ENCODE peak calls at places on chromosomes 1 and 21, in eight cellular contexts. F is AG10803, L is fibroblast of the aortic adventitia, S is breast epithelium, T is heart left ventricle, E is fibroblast of pulmonary artery, X is body of pancreas, Z is brain microvascular endothelial cell. P is an unnamed sample.

GRCh38 chr1:58583496-58583895 is 6.4 kb upstream of the TACSTD2 start:
- DNase-seq in Z (no peak), T (no peak), X (no peak), S (no peak), L (no peak), F (no peak), E (no peak), P (no peak)

GRCh38 chr1:212683357-212683722 is 16.3 kb downstream of the BATF3 start:
- DNase-seq in S (no peak), F (no peak), E (no peak), T (peak), Z (no peak), L (no peak), X (no peak), P (no peak)

GRCh38 chr1:112337028-112337531 is 58.9 kb upstream of the CTTNBP2NL start:
- DNase-seq in X (peak), S (no peak), E (peak), T (peak), F (peak), L (peak), Z (peak), P (no peak)

GRCh38 chr1:220914283-220915116 is 35.3 kb downstream of the HLX start:
- DNase-seq in E (no peak), L (no peak), X (no peak), F (no peak), S (no peak), Z (no peak), T (no peak), P (no peak)

GRCh38 chr1:186046437-186047233 is 312.4 kb downstream of the HMCN1 start:
- DNase-seq in Z (no peak), E (no peak), L (no peak), T (no peak), X (no peak), S (no peak), F (no peak), P (no peak)

GRCh38 chr1:110300412-110300811 is 38.8 kb upstream of the RBM15 start:
- DNase-seq in Z (no peak), E (no peak), S (no peak), X (no peak), F (no peak), L (no peak), T (no peak), P (no peak)

GRCh38 chr1:21935393-21935804 is 1.7 kb downstream of the HSPG2 start:
- DNase-seq in L (peak), F (peak), S (no peak), Z (peak), X (no peak), E (no peak), T (no peak), P (no peak)

GRCh38 chr1:110538082-110538481 is 19.1 kb upstream of the KCNA10 start:
- DNase-seq in X (no peak), T (no peak), L (no peak), E (no peak), F (no peak), S (no peak), Z (no peak), P (no peak)

GRCh38 chr1:181122227-181122626 is 33.7 kb downstream of the IER5 start:
- DNase-seq in X (no peak), T (no peak), E (no peak), F (no peak), S (no peak), Z (no peak), L (no peak), P (no peak)

GRCh38 chr1:9715536-9716226 is 64.2 kb downstream of the PIK3CD start:
- DNase-seq in L (no peak), F (no peak), S (no peak), T (no peak), X (no peak), Z (no peak), E (no peak), P (no peak)

GRCh38 chr1:167500283-167500860 is 18.0 kb downstream of the CD247 start:
- DNase-seq in T (no peak), S (no peak), E (no peak), F (no peak), X (no peak), Z (no peak), L (no peak), P (no peak)

GRCh38 chr1:210024996-210025395 is 87.0 kb downstream of the SYT14 start:
- DNase-seq in X (no peak), T (no peak), S (no peak), E (no peak), L (no peak), Z (no peak), F (no peak), P (no peak)

GRCh38 chr1:111735858-111736544 is 3.2 kb downstream of the INKA2 start:
- DNase-seq in L (no peak), F (no peak), Z (no peak), S (no peak), E (no peak), X (no peak), T (no peak), P (no peak)

GRCh38 chr1:19644761-19645543 is 841 bp downstream of the NBL1 start:
- DNase-seq in Z (no peak), L (no peak), S (no peak), T (peak), F (no peak), X (peak), E (no peak), P (no peak)

GRCh38 chr1:39683591-39684312 is 7.5 kb downstream of the HPCAL4 start:
- DNase-seq in Z (no peak), T (no peak), X (no peak), S (no peak), E (no peak), L (no peak), F (no peak), P (no peak)

GRCh38 chr21:45073301-45074047 is 906 bp upstream of the ADARB1 start:
- DNase-seq in L (peak), E (no peak), T (no peak), Z (peak), S (peak), X (peak), F (peak), P (no peak)

GRCh38 chr1:67213164-67213563 is 46.9 kb downstream of the IL23R start:
- DNase-seq in E (peak), S (no peak), X (no peak), L (peak), T (no peak), F (peak), Z (no peak), P (no peak)
- TF ChIP-seq CTCF in E (peak), S (no peak), X (peak), L (peak), T (peak), F (peak), Z (peak), P (peak)

DNA sequence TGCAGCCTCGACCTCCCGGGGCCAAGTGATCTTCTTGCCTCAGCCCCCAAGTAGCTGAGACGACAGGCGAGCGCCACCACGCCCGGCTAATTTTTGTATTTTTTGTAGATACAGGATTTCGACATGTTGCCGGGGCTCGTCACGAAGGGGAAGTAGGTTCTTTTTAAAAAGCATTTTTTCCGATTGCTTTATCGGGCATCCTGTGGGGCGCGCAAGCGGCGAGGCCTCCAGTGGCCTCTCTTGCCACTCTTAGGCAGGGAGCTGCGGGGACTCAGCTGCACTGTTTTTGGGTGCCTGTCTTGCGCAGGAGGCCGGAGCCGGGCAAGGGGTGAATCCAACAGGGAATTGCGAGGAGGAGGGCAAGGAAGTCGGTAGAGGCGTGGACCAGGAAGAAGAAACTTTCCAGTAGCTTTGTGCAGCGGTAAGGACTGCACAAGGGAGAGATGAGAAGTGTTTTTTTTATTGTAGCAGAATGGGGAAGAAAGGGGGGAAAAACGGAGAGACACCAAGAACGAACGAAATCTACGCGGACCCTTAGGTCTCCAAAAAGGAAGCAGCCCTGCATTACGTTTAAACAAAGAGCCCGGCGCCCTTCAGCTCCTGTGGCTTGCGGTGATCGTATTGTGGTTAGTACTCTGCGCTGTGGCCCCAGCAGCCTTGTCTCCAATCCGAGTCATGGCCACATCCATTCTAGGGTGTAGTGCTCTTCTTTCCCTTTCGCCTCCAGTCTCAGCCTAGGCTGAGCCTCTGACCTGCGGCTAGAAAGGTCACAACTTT is 164.8 kb downstream of the PPIAL4G start:
- DNase-seq in S (no peak), T (peak), L (no peak), E (peak), X (no peak), Z (no peak), F (no peak), P (no peak)
- H3K4me3 ChIP-seq in S (peak), T (peak), L (no peak), E (peak), X (peak), Z (peak), F (peak), P (no peak)

GRCh38 chr1:23798662-23799142 is 1.9 kb downstream of the GALE start:
- DNase-seq in Z (no peak), T (no peak), L (no peak), F (no peak), X (peak), E (no peak), S (no peak), P (no peak)
- TF ChIP-seq CTCF in Z (peak), T (no peak), L (no peak), F (no peak), X (no peak), E (no peak), S (no peak), P (peak)

DNA sequence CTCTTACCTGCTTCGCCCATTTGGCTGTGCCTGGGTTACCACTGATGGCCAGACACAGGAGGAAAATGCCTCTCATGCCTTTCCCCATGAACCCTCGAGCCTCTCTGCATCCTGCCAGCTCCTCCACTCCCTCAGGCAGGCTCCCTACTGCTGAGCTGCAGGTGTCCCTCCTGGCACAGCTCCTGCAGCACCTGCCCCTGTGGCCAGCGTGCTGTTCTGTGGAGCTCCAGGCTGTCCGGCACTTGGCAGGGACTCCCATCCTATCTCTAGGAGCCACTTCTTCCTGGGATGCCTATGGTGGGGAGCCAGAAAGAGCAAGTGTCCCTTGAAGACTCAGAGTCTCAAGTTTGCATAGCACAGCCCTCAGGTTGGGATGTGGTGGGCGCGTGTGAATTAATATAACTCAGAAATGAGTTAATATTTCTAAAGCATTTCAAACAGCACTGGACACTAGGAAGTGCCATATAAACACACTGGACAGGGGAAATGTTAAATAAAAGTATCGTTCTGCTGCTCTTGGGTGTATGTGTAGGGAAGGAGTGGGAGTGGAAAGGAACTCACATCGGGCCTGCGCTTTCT is 2.6 kb downstream of the LRRC71 start:
- DNase-seq in X (no peak), L (no peak), T (no peak), E (no peak), Z (no peak), S (no peak), F (no peak), P (no peak)
- H3K4me3 ChIP-seq in X (no peak), L (no peak), T (no peak), E (no peak), Z (no peak), S (peak), F (no peak), P (no peak)

GRCh38 chr1:175797576-175797975 is 54.2 kb upstream of the TNR start:
- DNase-seq in T (no peak), F (no peak), Z (no peak), E (no peak), L (no peak), X (no peak), S (no peak), P (no peak)

GRCh38 chr1:175803413-175803812 is 60.0 kb upstream of the TNR start:
- DNase-seq in T (no peak), S (no peak), F (no peak), X (no peak), L (no peak), Z (no peak), E (no peak), P (no peak)

GRCh38 chr1:175804556-175804955 is 61.2 kb upstream of the TNR start:
- DNase-seq in T (no peak), Z (no peak), E (no peak), X (no peak), S (no peak), L (peak), F (peak), P (peak)

GRCh38 chr1:175801979-175802378 is 58.6 kb upstream of the TNR start:
- DNase-seq in S (no peak), F (no peak), Z (no peak), L (no peak), T (no peak), E (no peak), X (no peak), P (no peak)

GRCh38 chr1:175802407-175803123 is 59.2 kb upstream of the TNR start:
- DNase-seq in X (no peak), S (no peak), E (no peak), L (no peak), Z (no peak), T (peak), F (no peak), P (no peak)
- TF ChIP-seq CTCF in X (no peak), S (no peak), E (no peak), L (no peak), Z (no peak), T (no peak), F (no peak), P (no peak)

GRCh38 chr1:246733706-246734105 is 9.5 kb downstream of the SCCPDH start:
- DNase-seq in F (no peak), E (no peak), X (no peak), Z (no peak), L (no peak), T (no peak), S (no peak), P (no peak)
- H3K4me3 ChIP-seq in F (no peak), E (no peak), X (no peak), Z (no peak), L (no peak), T (no peak), S (no peak), P (no peak)

P was measured in HFF-Myc.